ENCODE peak calls at places on chromosomes 3 and 15, in ten cellular contexts. One of them, this sample, is unnamed.

GRCh38 chr3:105259505-105259904 is 107.2 kb upstream of the ALCAM start:
- DNase-seq in SK-N-DZ: no peak
- DNase-seq in NT2/D1: no peak
- DNase-seq in NCI-H1092: no peak
- DNase-seq in cardiac fibroblast: no peak
- DNase-seq in head of caudate nucleus: no peak
- DNase-seq in amygdala: no peak
- DNase-seq in choroid plexus epithelial cell: no peak
- DNase-seq in H4: no peak
- DNase-seq in ACHN: no peak
- DNase-seq in this sample: no peak

GRCh38 chr15:81152799-81153198 is 18.7 kb downstream of the CFAP161 start:
- DNase-seq in ACHN: peak
- DNase-seq in SK-N-DZ: no peak
- DNase-seq in H4: no peak
- DNase-seq in NCI-H1092: no peak
- DNase-seq in cardiac fibroblast: peak
- DNase-seq in head of caudate nucleus: no peak
- DNase-seq in choroid plexus epithelial cell: no peak
- DNase-seq in NT2/D1: no peak
- DNase-seq in amygdala: no peak
- DNase-seq in this sample: no peak

GRCh38 chr3:52842424-52842823 is 7.6 kb upstream of the MUSTN1 start:
- DNase-seq in NT2/D1: no peak
- DNase-seq in H4: no peak
- DNase-seq in choroid plexus epithelial cell: no peak
- DNase-seq in ACHN: no peak
- DNase-seq in SK-N-DZ: no peak
- DNase-seq in cardiac fibroblast: no peak
- DNase-seq in head of caudate nucleus: no peak
- DNase-seq in NCI-H1092: no peak
- DNase-seq in amygdala: no peak
- DNase-seq in this sample: no peak

GRCh38 chr3:71247221-71247947 is 336.1 kb downstream of the FOXP1 start:
- DNase-seq in SK-N-DZ: peak
- DNase-seq in head of caudate nucleus: peak
- DNase-seq in amygdala: no peak
- DNase-seq in NCI-H1092: no peak
- DNase-seq in choroid plexus epithelial cell: peak
- DNase-seq in NT2/D1: no peak
- DNase-seq in cardiac fibroblast: peak
- DNase-seq in ACHN: peak
- DNase-seq in H4: no peak
- DNase-seq in this sample: no peak

GRCh38 chr3:149122716-149123578 is 6.5 kb upstream of the HPS3 start:
- DNase-seq in NT2/D1: no peak
- DNase-seq in cardiac fibroblast: peak
- DNase-seq in NCI-H1092: no peak
- DNase-seq in amygdala: no peak
- DNase-seq in SK-N-DZ: no peak
- DNase-seq in H4: no peak
- DNase-seq in head of caudate nucleus: no peak
- DNase-seq in choroid plexus epithelial cell: peak
- DNase-seq in ACHN: no peak
- DNase-seq in this sample: no peak

GRCh38 chr15:52115598-52116427 is 3.2 kb upstream of the BCL2L10 start:
- DNase-seq in choroid plexus epithelial cell: no peak
- DNase-seq in cardiac fibroblast: no peak
- DNase-seq in SK-N-DZ: no peak
- DNase-seq in NT2/D1: no peak
- DNase-seq in NCI-H1092: no peak
- DNase-seq in ACHN: peak
- DNase-seq in H4: no peak
- DNase-seq in head of caudate nucleus: no peak
- DNase-seq in amygdala: no peak
- DNase-seq in this sample: no peak

GRCh38 chr3:196634851-196635250 is 4.6 kb upstream of the NRROS start:
- DNase-seq in ACHN: no peak
- DNase-seq in amygdala: no peak
- DNase-seq in NT2/D1: no peak
- DNase-seq in H4: no peak
- DNase-seq in cardiac fibroblast: no peak
- DNase-seq in head of caudate nucleus: no peak
- DNase-seq in NCI-H1092: no peak
- DNase-seq in choroid plexus epithelial cell: no peak
- DNase-seq in SK-N-DZ: no peak
- DNase-seq in this sample: no peak

GRCh38 chr3:99865321-99865720 is 47.7 kb downstream of the CMSS1 start:
- DNase-seq in NT2/D1: no peak
- DNase-seq in head of caudate nucleus: no peak
- DNase-seq in ACHN: no peak
- DNase-seq in amygdala: no peak
- DNase-seq in SK-N-DZ: no peak
- DNase-seq in NCI-H1092: no peak
- DNase-seq in cardiac fibroblast: peak
- DNase-seq in H4: no peak
- DNase-seq in choroid plexus epithelial cell: peak
- DNase-seq in this sample: no peak

GRCh38 chr15:45456212-45457106 is 66.1 kb downstream of the SLC30A4 start:
- DNase-seq in amygdala: no peak
- DNase-seq in ACHN: peak
- DNase-seq in choroid plexus epithelial cell: peak
- DNase-seq in SK-N-DZ: peak
- DNase-seq in head of caudate nucleus: peak
- DNase-seq in cardiac fibroblast: peak
- DNase-seq in H4: peak
- DNase-seq in NT2/D1: no peak
- DNase-seq in NCI-H1092: no peak
- DNase-seq in this sample: peak

GRCh38 chr3:22399566-22399965 is 648.6 kb upstream of the ZNF385D start:
- DNase-seq in head of caudate nucleus: no peak
- DNase-seq in NT2/D1: no peak
- DNase-seq in SK-N-DZ: no peak
- DNase-seq in choroid plexus epithelial cell: peak
- DNase-seq in NCI-H1092: no peak
- DNase-seq in ACHN: no peak
- DNase-seq in cardiac fibroblast: peak
- DNase-seq in amygdala: no peak
- DNase-seq in H4: no peak
- DNase-seq in this sample: no peak

GRCh38 chr3:33032937-33033336 is 64.0 kb downstream of the GLB1 start:
- DNase-seq in NT2/D1: no peak
- DNase-seq in ACHN: no peak
- DNase-seq in head of caudate nucleus: no peak
- DNase-seq in H4: no peak
- DNase-seq in choroid plexus epithelial cell: no peak
- DNase-seq in NCI-H1092: no peak
- DNase-seq in amygdala: no peak
- DNase-seq in cardiac fibroblast: peak
- DNase-seq in SK-N-DZ: no peak
- DNase-seq in this sample: no peak

GRCh38 chr3:12660196-12660595 is 3.7 kb downstream of the RAF1 start:
- DNase-seq in head of caudate nucleus: no peak
- DNase-seq in cardiac fibroblast: no peak
- DNase-seq in NCI-H1092: no peak
- DNase-seq in SK-N-DZ: no peak
- DNase-seq in ACHN: no peak
- DNase-seq in H4: no peak
- DNase-seq in NT2/D1: no peak
- DNase-seq in amygdala: no peak
- DNase-seq in choroid plexus epithelial cell: no peak
- DNase-seq in this sample: no peak

GRCh38 chr3:119637679-119638525 is 22.5 kb downstream of the POPDC2 start:
- DNase-seq in choroid plexus epithelial cell: peak
- DNase-seq in SK-N-DZ: no peak
- DNase-seq in NT2/D1: no peak
- DNase-seq in NCI-H1092: no peak
- DNase-seq in head of caudate nucleus: no peak
- DNase-seq in H4: peak
- DNase-seq in amygdala: no peak
- DNase-seq in cardiac fibroblast: peak
- DNase-seq in ACHN: peak
- DNase-seq in this sample: no peak

GRCh38 chr3:56894912-56895431 is 93.2 kb upstream of the ARHGEF3 start:
- DNase-seq in NCI-H1092: no peak
- DNase-seq in head of caudate nucleus: peak
- DNase-seq in SK-N-DZ: no peak
- DNase-seq in choroid plexus epithelial cell: peak
- DNase-seq in NT2/D1: peak
- DNase-seq in H4: no peak
- DNase-seq in cardiac fibroblast: peak
- DNase-seq in amygdala: peak
- DNase-seq in ACHN: no peak
- DNase-seq in this sample: no peak

GRCh38 chr15:101189708-101190107 is 62.1 kb downstream of the CHSY1 start:
- DNase-seq in NCI-H1092: no peak
- DNase-seq in choroid plexus epithelial cell: no peak
- DNase-seq in head of caudate nucleus: no peak
- DNase-seq in H4: no peak
- DNase-seq in NT2/D1: no peak
- DNase-seq in amygdala: no peak
- DNase-seq in ACHN: no peak
- DNase-seq in SK-N-DZ: no peak
- DNase-seq in cardiac fibroblast: peak
- DNase-seq in this sample: no peak

GRCh38 chr3:177385831-177386301 is 188.6 kb upstream of the TBL1XR1 start:
- DNase-seq in head of caudate nucleus: no peak
- DNase-seq in SK-N-DZ: no peak
- DNase-seq in choroid plexus epithelial cell: peak
- DNase-seq in ACHN: no peak
- DNase-seq in NT2/D1: no peak
- DNase-seq in H4: peak
- DNase-seq in amygdala: no peak
- DNase-seq in cardiac fibroblast: peak
- DNase-seq in NCI-H1092: no peak
- DNase-seq in this sample: no peak

GRCh38 chr3:65928110-65928509 is 110.6 kb downstream of the MAGI1 start:
- DNase-seq in NT2/D1: no peak
- DNase-seq in SK-N-DZ: no peak
- DNase-seq in NCI-H1092: peak
- DNase-seq in choroid plexus epithelial cell: no peak
- DNase-seq in head of caudate nucleus: no peak
- DNase-seq in cardiac fibroblast: no peak
- DNase-seq in amygdala: no peak
- DNase-seq in ACHN: peak
- DNase-seq in H4: no peak
- DNase-seq in this sample: no peak

GRCh38 chr15:62896969-62897486 is 145.5 kb upstream of the TPM1 start:
- DNase-seq in choroid plexus epithelial cell: peak
- DNase-seq in ACHN: peak
- DNase-seq in SK-N-DZ: no peak
- DNase-seq in NCI-H1092: no peak
- DNase-seq in H4: peak
- DNase-seq in cardiac fibroblast: peak
- DNase-seq in head of caudate nucleus: peak
- DNase-seq in NT2/D1: no peak
- DNase-seq in amygdala: peak
- DNase-seq in this sample: no peak

GRCh38 chr3:148794357-148794756 is 33.3 kb upstream of the CPB1 start:
- DNase-seq in H4: no peak
- DNase-seq in SK-N-DZ: no peak
- DNase-seq in head of caudate nucleus: no peak
- DNase-seq in NT2/D1: no peak
- DNase-seq in choroid plexus epithelial cell: peak
- DNase-seq in cardiac fibroblast: no peak
- DNase-seq in NCI-H1092: no peak
- DNase-seq in ACHN: no peak
- DNase-seq in amygdala: no peak
- DNase-seq in this sample: no peak

GRCh38 chr3:96813134-96813819 is 1.1 kb upstream of the EPHA6 start:
- DNase-seq in ACHN: peak
- DNase-seq in NCI-H1092: peak
- DNase-seq in cardiac fibroblast: peak
- DNase-seq in H4: peak
- DNase-seq in SK-N-DZ: peak
- DNase-seq in NT2/D1: peak
- DNase-seq in amygdala: peak
- DNase-seq in choroid plexus epithelial cell: peak
- DNase-seq in head of caudate nucleus: peak
- DNase-seq in this sample: no peak

GRCh38 chr3:129240436-129240835 is 9.0 kb upstream of the COPG1 start:
- DNase-seq in ACHN: no peak
- DNase-seq in choroid plexus epithelial cell: no peak
- DNase-seq in NCI-H1092: no peak
- DNase-seq in SK-N-DZ: no peak
- DNase-seq in head of caudate nucleus: no peak
- DNase-seq in cardiac fibroblast: peak
- DNase-seq in amygdala: peak
- DNase-seq in NT2/D1: no peak
- DNase-seq in H4: no peak
- DNase-seq in this sample: no peak

GRCh38 chr3:104165866-104166265 is 1200.8 kb upstream of the ALCAM start:
- DNase-seq in NCI-H1092: no peak
- DNase-seq in NT2/D1: no peak
- DNase-seq in SK-N-DZ: no peak
- DNase-seq in choroid plexus epithelial cell: no peak
- DNase-seq in H4: no peak
- DNase-seq in amygdala: no peak
- DNase-seq in cardiac fibroblast: no peak
- DNase-seq in ACHN: no peak
- DNase-seq in head of caudate nucleus: no peak
- DNase-seq in this sample: no peak

GRCh38 chr3:194312186-194312742 is 38.9 kb downstream of the CPN2 start:
- DNase-seq in NCI-H1092: no peak
- DNase-seq in cardiac fibroblast: no peak
- DNase-seq in NT2/D1: no peak
- DNase-seq in ACHN: no peak
- DNase-seq in SK-N-DZ: no peak
- DNase-seq in head of caudate nucleus: no peak
- DNase-seq in amygdala: no peak
- DNase-seq in H4: no peak
- DNase-seq in choroid plexus epithelial cell: no peak
- DNase-seq in this sample: no peak

GRCh38 chr15:85044251-85044853 is 62.7 kb downstream of the PDE8A start:
- DNase-seq in NT2/D1: peak
- DNase-seq in SK-N-DZ: peak
- DNase-seq in head of caudate nucleus: peak
- DNase-seq in choroid plexus epithelial cell: peak
- DNase-seq in amygdala: peak
- DNase-seq in NCI-H1092: no peak
- DNase-seq in ACHN: peak
- DNase-seq in H4: peak
- DNase-seq in cardiac fibroblast: peak
- DNase-seq in this sample: peak

GRCh38 chr3:74033366-74033765 is 408.6 kb upstream of the PDZRN3 start:
- DNase-seq in ACHN: no peak
- DNase-seq in NCI-H1092: no peak
- DNase-seq in SK-N-DZ: no peak
- DNase-seq in cardiac fibroblast: no peak
- DNase-seq in choroid plexus epithelial cell: peak
- DNase-seq in amygdala: no peak
- DNase-seq in H4: no peak
- DNase-seq in head of caudate nucleus: no peak
- DNase-seq in NT2/D1: no peak
- DNase-seq in this sample: no peak

GRCh38 chr3:106341090-106341489 is 472.3 kb upstream of the CBLB start:
- DNase-seq in head of caudate nucleus: no peak
- DNase-seq in NCI-H1092: peak
- DNase-seq in ACHN: no peak
- DNase-seq in amygdala: no peak
- DNase-seq in SK-N-DZ: peak
- DNase-seq in NT2/D1: no peak
- DNase-seq in H4: no peak
- DNase-seq in choroid plexus epithelial cell: no peak
- DNase-seq in cardiac fibroblast: peak
- DNase-seq in this sample: no peak

GRCh38 chr3:149367021-149367840 is 10.2 kb downstream of the TM4SF1 start:
- DNase-seq in head of caudate nucleus: no peak
- DNase-seq in ACHN: peak
- DNase-seq in NCI-H1092: no peak
- DNase-seq in choroid plexus epithelial cell: peak
- DNase-seq in cardiac fibroblast: peak
- DNase-seq in H4: no peak
- DNase-seq in SK-N-DZ: no peak
- DNase-seq in amygdala: no peak
- DNase-seq in NT2/D1: no peak
- DNase-seq in this sample: no peak

GRCh38 chr15:100771745-100772144 is 107.9 kb upstream of the ALDH1A3 start:
- DNase-seq in H4: peak
- DNase-seq in cardiac fibroblast: peak
- DNase-seq in NT2/D1: no peak
- DNase-seq in ACHN: no peak
- DNase-seq in SK-N-DZ: peak
- DNase-seq in amygdala: no peak
- DNase-seq in choroid plexus epithelial cell: no peak
- DNase-seq in head of caudate nucleus: no peak
- DNase-seq in NCI-H1092: no peak
- DNase-seq in this sample: no peak